ENCODE peak calls at places on chromosomes 13 and 19, in six cellular contexts. One of them, this sample, is unnamed.

GRCh38 chr19:16067205-16067938 is 8.9 kb upstream of the TPM4 start:
- ATAC-seq in upper lobe of left lung: peak
- ATAC-seq in GM12878: no peak
- ATAC-seq in body of pancreas: peak
- ATAC-seq in HepG2: no peak
- ATAC-seq in HCT116: peak
- ATAC-seq in this sample: peak

GRCh38 chr13:20126460-20127262 is 34.2 kb downstream of the GJA3 start:
- ATAC-seq in upper lobe of left lung: no peak
- ATAC-seq in GM12878: no peak
- ATAC-seq in body of pancreas: no peak
- ATAC-seq in HepG2: no peak
- ATAC-seq in HCT116: no peak
- ATAC-seq in this sample: no peak

GRCh38 chr19:15251010-15251748 is 18.9 kb upstream of the EPHX3 start:
- ATAC-seq in upper lobe of left lung: no peak
- ATAC-seq in GM12878: no peak
- ATAC-seq in body of pancreas: peak
- ATAC-seq in HepG2: no peak
- ATAC-seq in HCT116: peak
- ATAC-seq in this sample: peak

GRCh38 chr19:38989066-38989605 is 13.6 kb upstream of the FBXO17 start:
- ATAC-seq in upper lobe of left lung: no peak
- ATAC-seq in GM12878: peak
- ATAC-seq in body of pancreas: peak
- ATAC-seq in HepG2: peak
- ATAC-seq in HCT116: peak
- ATAC-seq in this sample: no peak

GRCh38 chr19:53157601-53158000 is 1.3 kb downstream of the ZNF347 start:
- ATAC-seq in upper lobe of left lung: no peak
- ATAC-seq in GM12878: no peak
- ATAC-seq in body of pancreas: no peak
- ATAC-seq in HepG2: peak
- ATAC-seq in HCT116: no peak
- ATAC-seq in this sample: no peak

GRCh38 chr13:24747248-24748151 is 16.5 kb upstream of the RNF17 start:
- ATAC-seq in upper lobe of left lung: peak
- ATAC-seq in GM12878: peak
- ATAC-seq in body of pancreas: no peak
- ATAC-seq in HepG2: peak
- ATAC-seq in HCT116: no peak
- ATAC-seq in this sample: no peak

GRCh38 chr19:56309511-56310185 is 5.0 kb downstream of the ZSCAN5A start:
- ATAC-seq in upper lobe of left lung: peak
- ATAC-seq in GM12878: peak
- ATAC-seq in body of pancreas: no peak
- ATAC-seq in HepG2: peak
- ATAC-seq in HCT116: peak
- ATAC-seq in this sample: no peak

GRCh38 chr19:30686911-30687566 is 314.9 kb downstream of the ZNF536 start:
- ATAC-seq in upper lobe of left lung: no peak
- ATAC-seq in GM12878: no peak
- ATAC-seq in body of pancreas: no peak
- ATAC-seq in HepG2: no peak
- ATAC-seq in HCT116: no peak
- ATAC-seq in this sample: no peak

GRCh38 chr19:40147338-40147692 is 43.9 kb upstream of the MAP3K10 start:
- ATAC-seq in upper lobe of left lung: no peak
- ATAC-seq in GM12878: no peak
- ATAC-seq in body of pancreas: no peak
- ATAC-seq in HepG2: no peak
- ATAC-seq in HCT116: peak
- ATAC-seq in this sample: no peak

GRCh38 chr19:35138305-35138799 is 272 bp upstream of the FXYD1 start:
- ATAC-seq in upper lobe of left lung: peak
- ATAC-seq in GM12878: no peak
- ATAC-seq in body of pancreas: no peak
- ATAC-seq in HepG2: peak
- ATAC-seq in HCT116: no peak
- ATAC-seq in this sample: peak

GRCh38 chr19:5624154-5624663 is 1.3 kb downstream of the SAFB start:
- ATAC-seq in upper lobe of left lung: no peak
- ATAC-seq in GM12878: no peak
- ATAC-seq in body of pancreas: no peak
- ATAC-seq in HepG2: peak
- ATAC-seq in HCT116: no peak
- ATAC-seq in this sample: no peak

GRCh38 chr19:17376935-17377600 is at the start of gene PLVAP:
- ATAC-seq in upper lobe of left lung: peak
- ATAC-seq in GM12878: no peak
- ATAC-seq in body of pancreas: peak
- ATAC-seq in HepG2: peak
- ATAC-seq in HCT116: no peak
- ATAC-seq in this sample: peak

GRCh38 chr13:97122381-97122996 is 99.6 kb upstream of the MBNL2 start:
- ATAC-seq in upper lobe of left lung: no peak
- ATAC-seq in GM12878: no peak
- ATAC-seq in body of pancreas: no peak
- ATAC-seq in HepG2: no peak
- ATAC-seq in HCT116: peak
- ATAC-seq in this sample: no peak

GRCh38 chr19:49875801-49876421 is 1.2 kb downstream of the AKT1S1 start:
- ATAC-seq in upper lobe of left lung: peak
- ATAC-seq in GM12878: peak
- ATAC-seq in body of pancreas: no peak
- ATAC-seq in HepG2: peak
- ATAC-seq in HCT116: peak
- ATAC-seq in this sample: no peak

GRCh38 chr19:2537544-2537943 is 61.6 kb downstream of the GADD45B start:
- ATAC-seq in upper lobe of left lung: no peak
- ATAC-seq in GM12878: no peak
- ATAC-seq in body of pancreas: no peak
- ATAC-seq in HepG2: no peak
- ATAC-seq in HCT116: no peak
- ATAC-seq in this sample: no peak

GRCh38 chr13:44409595-44409994 is 36.0 kb downstream of the SERP2 start:
- ATAC-seq in upper lobe of left lung: no peak
- ATAC-seq in GM12878: no peak
- ATAC-seq in body of pancreas: no peak
- ATAC-seq in HepG2: no peak
- ATAC-seq in HCT116: no peak
- ATAC-seq in this sample: no peak

GRCh38 chr13:44410328-44410859 is 36.8 kb downstream of the SERP2 start:
- ATAC-seq in upper lobe of left lung: no peak
- ATAC-seq in GM12878: no peak
- ATAC-seq in body of pancreas: no peak
- ATAC-seq in HepG2: peak
- ATAC-seq in HCT116: peak
- ATAC-seq in this sample: no peak

GRCh38 chr13:44406617-44407016 is 33.0 kb downstream of the SERP2 start:
- ATAC-seq in upper lobe of left lung: no peak
- ATAC-seq in GM12878: no peak
- ATAC-seq in body of pancreas: no peak
- ATAC-seq in HepG2: no peak
- ATAC-seq in HCT116: no peak
- ATAC-seq in this sample: no peak

GRCh38 chr13:44407379-44407778 is 33.8 kb downstream of the SERP2 start:
- ATAC-seq in upper lobe of left lung: no peak
- ATAC-seq in GM12878: no peak
- ATAC-seq in body of pancreas: no peak
- ATAC-seq in HepG2: no peak
- ATAC-seq in HCT116: peak
- ATAC-seq in this sample: no peak

GRCh38 chr13:44407891-44408290 is 34.3 kb downstream of the SERP2 start:
- ATAC-seq in upper lobe of left lung: no peak
- ATAC-seq in GM12878: no peak
- ATAC-seq in body of pancreas: no peak
- ATAC-seq in HepG2: no peak
- ATAC-seq in HCT116: peak
- ATAC-seq in this sample: no peak
- H3K27ac ChIP-seq in upper lobe of left lung: no peak
- H3K27ac ChIP-seq in GM12878: no peak
- H3K27ac ChIP-seq in body of pancreas: no peak
- H3K27ac ChIP-seq in HepG2: no peak
- H3K27ac ChIP-seq in HCT116: no peak
- H3K27ac ChIP-seq in this sample: no peak

DNA sequence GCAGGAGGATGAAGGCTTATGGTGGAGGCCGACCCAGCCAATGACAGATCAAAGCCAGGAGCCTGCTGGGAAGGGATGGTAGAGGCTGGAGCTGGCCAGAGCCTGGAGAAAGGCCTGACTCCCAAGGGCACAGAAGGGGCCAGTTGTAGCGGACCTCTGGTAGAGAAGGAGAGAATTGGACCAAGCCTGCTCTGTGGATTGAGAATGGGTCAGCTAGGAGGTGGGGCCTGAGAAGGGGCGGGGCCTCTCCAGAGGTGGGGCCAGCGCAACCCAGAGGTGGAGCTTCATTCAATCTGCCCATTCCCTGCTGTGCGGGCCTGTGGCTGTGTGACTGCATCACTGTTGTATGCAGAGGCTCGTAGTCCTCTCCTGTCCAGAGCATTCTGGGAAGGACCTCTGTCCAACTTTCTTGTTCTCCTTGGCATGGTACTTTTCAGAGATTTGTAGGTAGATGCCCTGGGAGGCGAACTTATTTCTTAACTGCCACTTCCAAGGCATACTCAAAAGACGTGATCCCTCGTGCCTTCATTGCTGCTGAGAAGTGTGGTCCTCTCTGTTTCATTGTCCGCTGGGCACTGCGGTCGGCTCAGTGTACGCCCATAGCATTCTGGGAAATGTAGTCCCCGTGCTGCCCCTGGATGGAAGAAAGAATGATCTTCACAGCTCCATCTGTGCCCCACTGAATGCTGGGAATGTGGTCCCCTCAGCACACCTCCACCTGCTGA is 6.7 kb downstream of the GRIN2D start:
- ATAC-seq in upper lobe of left lung: peak
- ATAC-seq in GM12878: peak
- ATAC-seq in body of pancreas: peak
- ATAC-seq in HepG2: peak
- ATAC-seq in HCT116: peak
- ATAC-seq in this sample: peak
- TF ChIP-seq POLR2A in upper lobe of left lung: no peak
- TF ChIP-seq POLR2A in GM12878: no peak
- TF ChIP-seq POLR2A in body of pancreas: no peak
- TF ChIP-seq POLR2A in HepG2: peak
- TF ChIP-seq POLR2A in HCT116: no peak
- TF ChIP-seq POLR2A in this sample: no peak

GRCh38 chr13:41054919-41055619 is 6.2 kb upstream of the WBP4 start:
- ATAC-seq in upper lobe of left lung: no peak
- ATAC-seq in GM12878: peak
- ATAC-seq in body of pancreas: no peak
- ATAC-seq in HepG2: peak
- ATAC-seq in HCT116: no peak
- ATAC-seq in this sample: no peak
- H3K27ac ChIP-seq in upper lobe of left lung: peak
- H3K27ac ChIP-seq in GM12878: no peak
- H3K27ac ChIP-seq in body of pancreas: peak
- H3K27ac ChIP-seq in HepG2: peak
- H3K27ac ChIP-seq in HCT116: no peak
- H3K27ac ChIP-seq in this sample: no peak

DNA sequence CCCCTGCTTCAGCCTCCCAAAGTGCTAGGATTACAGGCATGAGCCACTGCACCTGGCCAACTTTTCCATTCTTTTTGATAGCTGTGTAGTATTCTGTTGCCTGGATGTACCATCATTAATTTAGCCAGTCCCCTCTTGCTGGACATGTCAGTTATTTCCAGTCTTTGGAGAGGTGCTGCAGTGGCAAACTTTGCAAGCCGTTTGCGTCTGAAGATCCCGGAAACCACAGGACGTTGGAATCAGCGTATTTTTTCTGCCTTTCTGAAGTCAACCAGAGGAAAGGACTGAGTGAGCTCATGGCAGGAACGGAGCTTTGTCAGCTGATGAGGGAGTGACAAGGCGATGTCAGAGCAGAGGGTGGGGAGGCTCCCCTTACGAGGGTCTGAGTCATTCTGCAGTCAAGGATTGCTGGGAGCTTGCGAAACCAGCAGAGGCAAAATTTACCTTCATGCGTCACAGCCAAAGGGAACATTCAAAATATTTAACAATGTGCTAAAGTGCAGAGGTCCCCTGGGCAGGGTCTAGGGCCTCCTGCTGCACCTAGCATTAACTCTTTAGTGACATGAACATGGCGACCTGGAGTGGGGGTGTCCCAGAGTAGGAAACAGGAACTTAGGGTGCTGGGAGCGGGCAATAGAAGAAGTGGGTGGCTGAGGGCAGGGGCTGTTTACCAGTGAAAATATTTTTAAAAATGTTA is 5.6 kb downstream of the C5AR1 start:
- ATAC-seq in upper lobe of left lung: peak
- ATAC-seq in GM12878: peak
- ATAC-seq in body of pancreas: peak
- ATAC-seq in HepG2: peak
- ATAC-seq in HCT116: peak
- ATAC-seq in this sample: peak
- TF ChIP-seq POLR2A in upper lobe of left lung: no peak
- TF ChIP-seq POLR2A in GM12878: no peak
- TF ChIP-seq POLR2A in body of pancreas: no peak
- TF ChIP-seq POLR2A in HepG2: no peak
- TF ChIP-seq POLR2A in HCT116: no peak
- TF ChIP-seq POLR2A in this sample: no peak

This sample was measured in gastroesophageal sphincter.